ENCODE peak calls at places on chromosomes 4 and X, in five cellular contexts. One of them, this sample, is unnamed.

GRCh38 chr4:110157580-110157979 is 40.8 kb downstream of the ELOVL6 start:
- DNase-seq in heart right ventricle: no peak
- DNase-seq in IMR-90: no peak
- DNase-seq in fibroblast of lung: no peak
- DNase-seq in pancreas: no peak
- DNase-seq in this sample: no peak

GRCh38 chr4:184805462-184806245 is 20.1 kb downstream of the ACSL1 start:
- DNase-seq in heart right ventricle: peak
- DNase-seq in IMR-90: no peak
- DNase-seq in fibroblast of lung: no peak
- DNase-seq in pancreas: peak
- DNase-seq in this sample: no peak

GRCh38 chr4:158211288-158211687 is 1.0 kb downstream of the TMEM144 start:
- DNase-seq in heart right ventricle: no peak
- DNase-seq in IMR-90: no peak
- DNase-seq in fibroblast of lung: no peak
- DNase-seq in pancreas: no peak
- DNase-seq in this sample: no peak

GRCh38 chr4:140252144-140252741 is 98.3 kb upstream of the MAML3 start:
- DNase-seq in heart right ventricle: peak
- DNase-seq in IMR-90: no peak
- DNase-seq in fibroblast of lung: no peak
- DNase-seq in pancreas: no peak
- DNase-seq in this sample: no peak

GRCh38 chr4:15040916-15041463 is 38.7 kb downstream of the CPEB2 start:
- DNase-seq in heart right ventricle: no peak
- DNase-seq in IMR-90: peak
- DNase-seq in fibroblast of lung: peak
- DNase-seq in pancreas: no peak
- DNase-seq in this sample: no peak

GRCh38 chr4:18366762-18367358 is 345.3 kb upstream of the LCORL start:
- DNase-seq in heart right ventricle: no peak
- DNase-seq in IMR-90: peak
- DNase-seq in fibroblast of lung: peak
- DNase-seq in pancreas: peak
- DNase-seq in this sample: no peak

GRCh38 chrX:23317799-23318724 is 16.6 kb upstream of the PTCHD1 start:
- DNase-seq in heart right ventricle: no peak
- DNase-seq in IMR-90: no peak
- DNase-seq in fibroblast of lung: no peak
- DNase-seq in pancreas: no peak
- DNase-seq in this sample: no peak

GRCh38 chrX:20414781-20415445 is 148.2 kb upstream of the RPS6KA3 start:
- DNase-seq in heart right ventricle: no peak
- DNase-seq in IMR-90: peak
- DNase-seq in fibroblast of lung: peak
- DNase-seq in pancreas: no peak
- DNase-seq in this sample: no peak

GRCh38 chr4:70838400-70838971 is 1.2 kb downstream of the GRSF1 start:
- DNase-seq in heart right ventricle: no peak
- DNase-seq in IMR-90: peak
- DNase-seq in fibroblast of lung: peak
- DNase-seq in pancreas: no peak
- DNase-seq in this sample: no peak

GRCh38 chrX:51694254-51694653 is 11.6 kb upstream of the CENPVL2 start:
- DNase-seq in heart right ventricle: no peak
- DNase-seq in IMR-90: no peak
- DNase-seq in fibroblast of lung: no peak
- DNase-seq in pancreas: no peak
- DNase-seq in this sample: no peak

GRCh38 chrX:132216806-132217202 is 2.4 kb downstream of the RAP2C start:
- DNase-seq in heart right ventricle: no peak
- DNase-seq in IMR-90: peak
- DNase-seq in fibroblast of lung: peak
- DNase-seq in pancreas: no peak
- DNase-seq in this sample: no peak

GRCh38 chr4:8540072-8540471 is 40.1 kb upstream of the GPR78 start:
- DNase-seq in heart right ventricle: no peak
- DNase-seq in IMR-90: no peak
- DNase-seq in fibroblast of lung: no peak
- DNase-seq in pancreas: no peak
- DNase-seq in this sample: no peak

GRCh38 chr4:85783900-85784299 is 308.9 kb downstream of the ARHGAP24 start:
- DNase-seq in heart right ventricle: no peak
- DNase-seq in IMR-90: no peak
- DNase-seq in fibroblast of lung: no peak
- DNase-seq in pancreas: no peak
- DNase-seq in this sample: no peak

GRCh38 chr4:89586864-89587263 is 250.1 kb downstream of the SNCA start:
- DNase-seq in heart right ventricle: no peak
- DNase-seq in IMR-90: peak
- DNase-seq in fibroblast of lung: peak
- DNase-seq in pancreas: no peak
- DNase-seq in this sample: no peak

GRCh38 chrX:5068550-5068949 is 1160.1 kb downstream of the NLGN4X start:
- DNase-seq in heart right ventricle: no peak
- DNase-seq in IMR-90: no peak
- DNase-seq in fibroblast of lung: no peak
- DNase-seq in pancreas: no peak
- DNase-seq in this sample: no peak

GRCh38 chrX:109600114-109600710 is 24.8 kb downstream of the KCNE5 start:
- DNase-seq in heart right ventricle: peak
- DNase-seq in IMR-90: no peak
- DNase-seq in fibroblast of lung: peak
- DNase-seq in pancreas: no peak
- DNase-seq in this sample: no peak

GRCh38 chr4:69054578-69055200 is 41.6 kb upstream of the UGT2B7 start:
- DNase-seq in heart right ventricle: no peak
- DNase-seq in IMR-90: peak
- DNase-seq in fibroblast of lung: peak
- DNase-seq in pancreas: peak
- DNase-seq in this sample: peak

GRCh38 chr4:3243066-3243775 is 5.7 kb upstream of the MSANTD1 start:
- DNase-seq in heart right ventricle: no peak
- DNase-seq in IMR-90: no peak
- DNase-seq in fibroblast of lung: no peak
- DNase-seq in pancreas: no peak
- DNase-seq in this sample: no peak

GRCh38 chr4:82517043-82517442 is 44.7 kb downstream of the TMEM150C start:
- DNase-seq in heart right ventricle: no peak
- DNase-seq in IMR-90: peak
- DNase-seq in fibroblast of lung: peak
- DNase-seq in pancreas: no peak
- DNase-seq in this sample: no peak

GRCh38 chrX:42797646-42798045 is 19.7 kb upstream of the PPP1R2C start:
- DNase-seq in heart right ventricle: no peak
- DNase-seq in IMR-90: no peak
- DNase-seq in fibroblast of lung: peak
- DNase-seq in pancreas: no peak
- DNase-seq in this sample: peak

GRCh38 chr4:152575533-152575932 is 39.6 kb upstream of the FBXW7 start:
- DNase-seq in heart right ventricle: no peak
- DNase-seq in IMR-90: no peak
- DNase-seq in fibroblast of lung: no peak
- DNase-seq in pancreas: no peak
- DNase-seq in this sample: no peak

GRCh38 chrX:67961516-67961915 is 417.7 kb downstream of the AR start:
- DNase-seq in heart right ventricle: no peak
- DNase-seq in IMR-90: no peak
- DNase-seq in fibroblast of lung: no peak
- DNase-seq in pancreas: no peak
- DNase-seq in this sample: no peak

GRCh38 chrX:21153503-21153902 is 220.7 kb upstream of the CNKSR2 start:
- DNase-seq in heart right ventricle: no peak
- DNase-seq in IMR-90: peak
- DNase-seq in fibroblast of lung: peak
- DNase-seq in pancreas: no peak
- DNase-seq in this sample: no peak

GRCh38 chr4:79949186-79949585 is 123.8 kb downstream of the ANTXR2 start:
- DNase-seq in heart right ventricle: no peak
- DNase-seq in IMR-90: no peak
- DNase-seq in fibroblast of lung: no peak
- DNase-seq in pancreas: no peak
- DNase-seq in this sample: no peak

GRCh38 chrX:50471390-50471789 is 765 bp upstream of the DGKK start:
- DNase-seq in heart right ventricle: no peak
- DNase-seq in IMR-90: no peak
- DNase-seq in fibroblast of lung: no peak
- DNase-seq in pancreas: no peak
- DNase-seq in this sample: no peak

GRCh38 chrX:11970935-11971334 is 167.3 kb upstream of the FRMPD4 start:
- DNase-seq in heart right ventricle: no peak
- DNase-seq in IMR-90: peak
- DNase-seq in fibroblast of lung: peak
- DNase-seq in pancreas: no peak
- DNase-seq in this sample: no peak

GRCh38 chrX:148492057-148492456 is 8.4 kb upstream of the AFF2 start:
- DNase-seq in heart right ventricle: no peak
- DNase-seq in IMR-90: no peak
- DNase-seq in fibroblast of lung: no peak
- DNase-seq in pancreas: no peak
- DNase-seq in this sample: no peak

GRCh38 chrX:12975670-12975965 is 708 bp downstream of the TMSB4X start:
- DNase-seq in heart right ventricle: peak
- DNase-seq in IMR-90: no peak
- DNase-seq in fibroblast of lung: no peak
- DNase-seq in pancreas: no peak
- DNase-seq in this sample: no peak

GRCh38 chr4:168028970-168029610 is 63.2 kb upstream of the ANXA10 start:
- DNase-seq in heart right ventricle: no peak
- DNase-seq in IMR-90: peak
- DNase-seq in fibroblast of lung: no peak
- DNase-seq in pancreas: no peak
- DNase-seq in this sample: peak

GRCh38 chrX:7828594-7828993 is 14.4 kb upstream of the VCX start:
- DNase-seq in heart right ventricle: no peak
- DNase-seq in IMR-90: no peak
- DNase-seq in fibroblast of lung: no peak
- DNase-seq in pancreas: no peak
- DNase-seq in this sample: no peak

GRCh38 chrX:119150163-119151135 is 22.8 kb upstream of the KIAA1210 start:
- DNase-seq in heart right ventricle: peak
- DNase-seq in IMR-90: no peak
- DNase-seq in fibroblast of lung: no peak
- DNase-seq in pancreas: no peak
- DNase-seq in this sample: no peak

DNA sequence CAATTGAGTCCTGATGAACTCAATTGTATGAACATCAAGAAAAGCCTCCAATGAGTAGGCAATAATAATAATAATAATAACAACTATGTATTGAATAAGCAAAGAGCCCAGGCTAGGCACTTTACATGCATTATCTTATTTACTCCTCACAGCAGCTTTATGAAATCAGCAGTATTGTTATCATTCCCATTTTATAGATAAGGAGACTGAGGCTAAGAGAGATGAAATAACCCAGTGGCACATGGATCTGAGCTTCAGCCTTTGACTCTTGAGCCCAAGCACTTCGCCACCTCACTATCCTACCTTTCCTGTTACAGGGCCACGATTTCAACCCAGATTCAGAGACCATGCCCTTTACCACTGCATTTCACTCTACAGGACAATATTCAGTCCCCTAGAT is 3.2 kb downstream of the RAB33A start:
- DNase-seq in heart right ventricle: no peak
- DNase-seq in IMR-90: no peak
- DNase-seq in fibroblast of lung: no peak
- DNase-seq in pancreas: no peak
- DNase-seq in this sample: no peak
- H3K4me3 ChIP-seq in heart right ventricle: no peak
- H3K4me3 ChIP-seq in IMR-90: no peak
- H3K4me3 ChIP-seq in fibroblast of lung: no peak
- H3K4me3 ChIP-seq in pancreas: no peak
- H3K4me3 ChIP-seq in this sample: no peak

GRCh38 chrX:135437867-135438733 is 16.4 kb downstream of the SMIM10L2A start:
- DNase-seq in heart right ventricle: no peak
- DNase-seq in IMR-90: no peak
- DNase-seq in fibroblast of lung: no peak
- DNase-seq in pancreas: no peak
- DNase-seq in this sample: no peak
- TF ChIP-seq CTCF in heart right ventricle: no peak
- TF ChIP-seq CTCF in IMR-90: no peak
- TF ChIP-seq CTCF in fibroblast of lung: no peak
- TF ChIP-seq CTCF in pancreas: no peak
- TF ChIP-seq CTCF in this sample: peak

GRCh38 chr4:26050212-26050643 is 136.2 kb downstream of the SMIM20 start:
- DNase-seq in heart right ventricle: peak
- DNase-seq in IMR-90: no peak
- DNase-seq in fibroblast of lung: no peak
- DNase-seq in pancreas: no peak
- DNase-seq in this sample: no peak

GRCh38 chr4:26048962-26049361 is 134.9 kb downstream of the SMIM20 start:
- DNase-seq in heart right ventricle: no peak
- DNase-seq in IMR-90: no peak
- DNase-seq in fibroblast of lung: peak
- DNase-seq in pancreas: no peak
- DNase-seq in this sample: no peak

GRCh38 chr4:26049447-26049846 is 135.4 kb downstream of the SMIM20 start:
- DNase-seq in heart right ventricle: no peak
- DNase-seq in IMR-90: no peak
- DNase-seq in fibroblast of lung: no peak
- DNase-seq in pancreas: no peak
- DNase-seq in this sample: no peak

GRCh38 chr4:26047795-26048194 is 133.8 kb downstream of the SMIM20 start:
- DNase-seq in heart right ventricle: no peak
- DNase-seq in IMR-90: no peak
- DNase-seq in fibroblast of lung: no peak
- DNase-seq in pancreas: no peak
- DNase-seq in this sample: no peak

GRCh38 chr4:26048378-26048882 is 134.4 kb downstream of the SMIM20 start:
- DNase-seq in heart right ventricle: peak
- DNase-seq in IMR-90: peak
- DNase-seq in fibroblast of lung: peak
- DNase-seq in pancreas: no peak
- DNase-seq in this sample: peak
- H3K4me3 ChIP-seq in heart right ventricle: no peak
- H3K4me3 ChIP-seq in IMR-90: no peak
- H3K4me3 ChIP-seq in fibroblast of lung: no peak
- H3K4me3 ChIP-seq in pancreas: no peak
- H3K4me3 ChIP-seq in this sample: no peak

GRCh38 chr4:99459546-99460042 is 24.5 kb upstream of the ADH7 start:
- DNase-seq in heart right ventricle: no peak
- DNase-seq in IMR-90: no peak
- DNase-seq in fibroblast of lung: no peak
- DNase-seq in pancreas: no peak
- DNase-seq in this sample: no peak

GRCh38 chr4:99458911-99459447 is 23.8 kb upstream of the ADH7 start:
- DNase-seq in heart right ventricle: no peak
- DNase-seq in IMR-90: peak
- DNase-seq in fibroblast of lung: peak
- DNase-seq in pancreas: no peak
- DNase-seq in this sample: no peak

GRCh38 chr4:99457676-99458075 is 22.5 kb upstream of the ADH7 start:
- DNase-seq in heart right ventricle: no peak
- DNase-seq in IMR-90: no peak
- DNase-seq in fibroblast of lung: no peak
- DNase-seq in pancreas: no peak
- DNase-seq in this sample: no peak

GRCh38 chr4:99461623-99462401 is 26.7 kb upstream of the ADH7 start:
- DNase-seq in heart right ventricle: no peak
- DNase-seq in IMR-90: no peak
- DNase-seq in fibroblast of lung: no peak
- DNase-seq in pancreas: no peak
- DNase-seq in this sample: no peak

GRCh38 chr4:99457270-99457669 is 22.1 kb upstream of the ADH7 start:
- DNase-seq in heart right ventricle: no peak
- DNase-seq in IMR-90: no peak
- DNase-seq in fibroblast of lung: no peak
- DNase-seq in pancreas: no peak
- DNase-seq in this sample: no peak
- TF ChIP-seq CTCF in heart right ventricle: no peak
- TF ChIP-seq CTCF in IMR-90: peak
- TF ChIP-seq CTCF in fibroblast of lung: peak
- TF ChIP-seq CTCF in pancreas: no peak
- TF ChIP-seq CTCF in this sample: peak